ENCODE peak calls at places on chromosome 2, in ten cellular contexts. X is pancreas; Q is IMR-90; D is epithelial cell of esophagus; R is fibroblast of lung; T is esophagus squamous epithelium; L is A549; M is suprapubic skin; Z is CD8-positive, alpha-beta T cell; C is left ventricle myocardium inferior. N is an unnamed sample.

GRCh38 chr2:232342635-232343565 is 35.7 kb upstream of the ALPP start:
- DNase-seq in L (no peak), Q (no peak), Z (no peak), M (peak; percentile 42), X (no peak), T (no peak), D (no peak), C (no peak), R (no peak), N (no peak)

GRCh38 chr2:112821142-112821541 is 15.4 kb downstream of the IL1B start:
- DNase-seq in D (peak; percentile 43), T (no peak), Q (no peak), R (peak; percentile 15), X (no peak), Z (no peak), L (no peak), M (no peak), C (no peak), N (no peak)

GRCh38 chr2:219616550-219616949 is 10.9 kb upstream of the SLC4A3 start:
- DNase-seq in T (no peak), Z (no peak), X (no peak), M (no peak), L (no peak), C (peak; percentile 60), Q (no peak), R (no peak), D (no peak), N (no peak)

GRCh38 chr2:173880561-173880960 is 84.6 kb downstream of the SP3 start:
- DNase-seq in T (no peak), D (no peak), R (no peak), C (no peak), Q (no peak), M (no peak), Z (no peak), L (no peak), X (no peak), N (no peak)

GRCh38 chr2:170679607-170680079 is 35.5 kb upstream of the SP5 start:
- DNase-seq in M (no peak), T (no peak), Z (no peak), L (no peak), Q (no peak), X (no peak), C (no peak), R (no peak), D (peak; percentile 35), N (no peak)

GRCh38 chr2:122525341-122525740 is 769.9 kb downstream of the TSN start:
- DNase-seq in Q (no peak), X (no peak), Z (no peak), R (peak; percentile 5), L (no peak), C (no peak), M (no peak), T (no peak), D (no peak), N (no peak)

GRCh38 chr2:229980440-229981184 is 58.3 kb downstream of the FBXO36 start:
- DNase-seq in C (peak; percentile 62), R (peak; percentile 73), L (no peak), D (peak; percentile 87), Z (no peak), T (no peak), X (peak; percentile 32), Q (peak; percentile 68), M (no peak), N (peak; percentile 76)

GRCh38 chr2:111036042-111036441 is 84.7 kb upstream of the BCL2L11 start:
- DNase-seq in Z (peak; percentile 29), Q (no peak), L (no peak), R (no peak), X (no peak), M (no peak), T (no peak), C (no peak), D (no peak), N (no peak)

GRCh38 chr2:222722327-222722946 is 51.0 kb downstream of the MOGAT1 start:
- DNase-seq in X (no peak), M (no peak), Q (peak; percentile 78), R (peak; percentile 88), D (no peak), Z (no peak), T (no peak), L (no peak), C (peak; percentile 34), N (peak; percentile 75)

GRCh38 chr2:170141865-170142264 is 36.1 kb upstream of the MYO3B start:
- DNase-seq in D (no peak), T (no peak), X (no peak), Z (no peak), M (no peak), R (no peak), C (no peak), L (no peak), Q (no peak), N (no peak)

GRCh38 chr2:239834143-239834542 is 191.0 kb downstream of the NDUFA10 start:
- DNase-seq in Q (no peak), C (no peak), L (no peak), X (no peak), M (peak; percentile 46), R (no peak), Z (no peak), D (no peak), T (no peak), N (no peak)

GRCh38 chr2:232879618-232880494 is 9.8 kb downstream of the SNORC start:
- DNase-seq in T (no peak), L (no peak), R (no peak), C (peak; percentile 10), X (no peak), Q (no peak), D (no peak), M (peak; percentile 55), Z (no peak), N (no peak)

GRCh38 chr2:120735750-120736170 is at the start of gene GLI2:
- DNase-seq in D (peak; percentile 82), T (no peak), M (no peak), Q (peak; percentile 87), C (peak; percentile 72), Z (peak; percentile 35), R (peak; percentile 89), L (peak; percentile 89), X (peak; percentile 59), N (peak; percentile 64)
- H3K4me3 ChIP-seq in D (peak within 1 kb of the TSS; percentile 28), T (peak within 1 kb of the TSS; percentile 45), M (peak within 1 kb of the TSS; percentile 64), Q (peak within 1 kb of the TSS; percentile 93), C (peak within 1 kb of the TSS; percentile 69), Z (no peak within 1 kb of the TSS), R (peak within 1 kb of the TSS; percentile 51), L (peak within 1 kb of the TSS; percentile 73), X (peak within 1 kb of the TSS; percentile 19), N (peak within 1 kb of the TSS; percentile 66)

GRCh38 chr2:85540131-85540587 is 1.2 kb downstream of the MAT2A start:
- DNase-seq in M (no peak), Z (no peak), C (no peak), X (no peak), T (no peak), Q (peak; percentile 32), D (no peak), R (peak; percentile 21), L (peak; percentile 47), N (no peak)

GRCh38 chr2:85536479-85536878 is 2.5 kb upstream of the MAT2A start:
- DNase-seq in Z (no peak), T (no peak), X (no peak), M (peak; percentile 14), C (no peak), L (no peak), R (peak; percentile 88), Q (peak; percentile 89), D (peak; percentile 49), N (no peak)

GRCh38 chr2:85539361-85540130 is 578 bp downstream of the MAT2A start:
- DNase-seq in T (peak; percentile 36), C (peak; percentile 73), L (peak; percentile 83), Q (peak; percentile 61), X (peak; percentile 78), M (peak; percentile 87), Z (peak; percentile 80), D (peak; percentile 56), R (peak; percentile 61), N (no peak)

GRCh38 chr2:85538507-85539360 is at the start of gene MAT2A:
- DNase-seq in Q (peak; percentile 90), C (peak; percentile 94), X (peak; percentile 95), R (peak; percentile 90), T (peak; percentile 44), D (peak; percentile 75), M (peak; percentile 96), Z (peak; percentile 96), L (peak; percentile 97), N (peak; percentile 81)

GRCh38 chr2:85537600-85538506 is 1.1 kb upstream of the MAT2A start:
- DNase-seq in Z (peak; percentile 61), M (peak; percentile 79), R (peak; percentile 39), L (peak; percentile 56), T (no peak), X (peak; percentile 68), D (peak; percentile 46), Q (no peak), C (peak; percentile 58), N (no peak)
- TF ChIP-seq CTCF in Z (no peak), M (no peak), R (no peak), L (no peak), T (no peak), X (no peak), D (no peak), Q (no peak), C (no peak), N (peak; percentile 31)

GRCh38 chr2:196551014-196551413 is 88.5 kb upstream of the CCDC150 start:
- DNase-seq in T (no peak), L (no peak), R (no peak), D (no peak), Q (no peak), M (no peak), X (no peak), C (no peak), Z (no peak), N (no peak)
- H3K4me3 ChIP-seq in T (no peak overlapping the region), L (no peak overlapping the region), R (no peak overlapping the region), D (no peak overlapping the region), Q (no peak overlapping the region), M (no peak overlapping the region), X (no peak overlapping the region), C (no peak overlapping the region), Z (no peak overlapping the region), N (no peak overlapping the region)

GRCh38 chr2:15913146-15913545 is 27.2 kb upstream of the MYCN start:
- DNase-seq in R (no peak), X (no peak), Q (no peak), L (peak; percentile 18), C (no peak), M (no peak), T (no peak), Z (no peak), D (no peak), N (no peak)
- TF ChIP-seq CTCF in R (no peak), X (no peak), Q (no peak), L (no peak), C (no peak), M (no peak), T (no peak), Z (no peak), D (no peak), N (no peak)

DNA sequence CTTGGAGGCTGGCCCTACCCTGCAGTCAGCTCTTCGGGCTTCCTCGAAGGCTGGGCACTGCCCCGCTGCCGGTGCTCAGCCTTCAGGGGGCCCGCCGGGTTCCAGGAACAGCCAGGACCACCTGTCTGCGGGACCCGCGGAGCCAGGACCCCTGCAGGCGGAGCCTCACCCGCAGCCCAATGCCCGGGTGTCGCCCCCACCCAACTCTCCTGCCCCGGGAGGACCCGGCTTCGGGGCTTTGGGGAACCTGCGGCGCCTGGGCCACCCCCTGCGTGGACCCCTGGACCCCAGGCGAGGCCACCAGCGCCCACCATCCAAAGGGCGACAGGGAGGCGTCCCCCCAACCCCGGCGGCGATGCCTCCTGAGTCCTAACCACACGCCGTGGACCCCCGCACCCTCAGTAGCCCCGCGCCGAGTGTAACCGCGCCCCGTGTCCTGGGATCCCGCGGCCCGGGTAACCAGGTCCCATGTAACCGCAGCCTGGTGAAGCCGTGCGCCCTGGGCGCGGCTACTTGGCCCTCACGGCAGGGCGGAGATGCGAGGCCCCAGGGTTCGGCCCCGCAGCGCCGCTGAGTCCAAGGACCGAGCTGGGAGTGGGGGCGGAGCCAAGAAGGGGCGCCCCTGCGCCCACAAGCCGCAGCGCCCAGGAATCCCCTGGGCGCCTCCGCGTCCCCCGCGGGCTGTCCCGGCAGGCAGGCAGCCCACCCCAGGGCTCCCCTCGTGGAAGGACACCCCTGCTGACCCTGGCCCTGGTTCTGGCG is 11.0 kb upstream of the UBE2F start:
- DNase-seq in D (no peak), R (peak; percentile 15), Q (no peak), Z (no peak), C (no peak), T (no peak), X (no peak), L (no peak), M (no peak), N (no peak)
- H3K4me3 ChIP-seq in D (no peak overlapping the region), R (no peak overlapping the region), Q (peak overlapping the region; percentile 24), Z (no peak overlapping the region), C (peak overlapping the region; percentile 63), T (peak overlapping the region; percentile 10), X (no peak overlapping the region), L (no peak overlapping the region), M (peak overlapping the region; percentile 32), N (peak overlapping the region; percentile 32)